ENCODE peak calls at places on chromosomes 13 and 19, in seven cellular contexts. U is fibroblast of the aortic adventitia; T is activated gamma-delta T cell treated with anti-CD3 and anti-CD28 coated beads, Interleukin-2, amount 50 U/mL, for 16 hours; P is fibroblast of pulmonary artery; N is nephron progenitor cell; B is stromal cell of bone marrow; K is posterior vena cava. E is an unnamed sample.

GRCh38 chr13:31060655-31061054 is 101.0 kb downstream of the HSPH1 start:
- DNase-seq in U (no peak), T (no peak), P (no peak), N (no peak), B (no peak), K (no peak), E (no peak)

GRCh38 chr19:35204799-35205732 is 23.5 kb downstream of the FAM187B start:
- DNase-seq in U (no peak), T (no peak), P (no peak), N (no peak), B (no peak), K (no peak), E (no peak)

GRCh38 chr13:98875146-98875729 is 102.6 kb downstream of the DOCK9 start:
- DNase-seq in U (no peak), T (no peak), P (no peak), N (no peak), B (no peak), K (no peak), E (no peak)

GRCh38 chr19:10565028-10565566 is 713 bp downstream of the KRI1 start:
- DNase-seq in U (no peak), T (peak), P (peak), N (peak), B (no peak), K (no peak), E (peak)

GRCh38 chr13:24254151-24254810 is 55.1 kb upstream of the C1QTNF9 start:
- DNase-seq in U (no peak), T (no peak), P (no peak), N (no peak), B (peak), K (no peak), E (no peak)

GRCh38 chr13:100566543-100566942 is 22.0 kb downstream of the GGACT start:
- DNase-seq in U (no peak), T (no peak), P (no peak), N (no peak), B (no peak), K (no peak), E (no peak)

GRCh38 chr13:35830850-35831450 is 300.2 kb downstream of the DCLK1 start:
- DNase-seq in U (no peak), T (no peak), P (no peak), N (no peak), B (no peak), K (no peak), E (no peak)

GRCh38 chr13:49185264-49185663 is 34.9 kb upstream of the MLNR start:
- DNase-seq in U (no peak), T (no peak), P (no peak), N (no peak), B (no peak), K (no peak), E (no peak)

GRCh38 chr19:43651758-43652545 is 12.3 kb upstream of the CADM4 start:
- DNase-seq in U (peak), T (no peak), P (peak), N (peak), B (peak), K (no peak), E (peak)

GRCh38 chr13:70634893-70635292 is 526.6 kb upstream of the KLHL1 start:
- DNase-seq in U (no peak), T (no peak), P (no peak), N (no peak), B (no peak), K (no peak), E (no peak)

GRCh38 chr13:99974939-99975561 is 3.5 kb upstream of the ZIC5 start:
- DNase-seq in U (no peak), T (no peak), P (no peak), N (no peak), B (no peak), K (no peak), E (no peak)

GRCh38 chr13:50365300-50365682 is 350.0 kb downstream of the KCNRG start:
- DNase-seq in U (no peak), T (no peak), P (peak), N (no peak), B (no peak), K (no peak), E (no peak)

GRCh38 chr19:29507081-29507860 is 18.5 kb upstream of the VSTM2B start:
- DNase-seq in U (no peak), T (no peak), P (no peak), N (no peak), B (no peak), K (peak), E (no peak)

GRCh38 chr13:110070511-110071120 is 236.3 kb downstream of the COL4A1 start:
- DNase-seq in U (peak), T (no peak), P (peak), N (no peak), B (peak), K (no peak), E (no peak)

GRCh38 chr19:35592226-35592625 is 6.3 kb downstream of the PMIS2 start:
- DNase-seq in U (peak), T (no peak), P (peak), N (peak), B (peak), K (no peak), E (no peak)

GRCh38 chr13:74274946-74275345 is 140.7 kb upstream of the KLF12 start:
- DNase-seq in U (no peak), T (no peak), P (no peak), N (no peak), B (no peak), K (no peak), E (no peak)

GRCh38 chr19:41478875-41479756 is 36.2 kb downstream of the ERICH4 start:
- DNase-seq in U (peak), T (no peak), P (peak), N (no peak), B (no peak), K (no peak), E (no peak)

GRCh38 chr13:43804461-43805070 is 17.8 kb upstream of the ENOX1 start:
- DNase-seq in U (peak), T (no peak), P (peak), N (no peak), B (peak), K (no peak), E (peak)

GRCh38 chr19:49567722-49568454 is 12.5 kb downstream of the NOSIP start:
- DNase-seq in U (peak), T (peak), P (no peak), N (no peak), B (no peak), K (no peak), E (no peak)

GRCh38 chr13:43878897-43879322 is 630 bp downstream of the CCDC122 start:
- DNase-seq in U (peak), T (peak), P (peak), N (no peak), B (peak), K (peak), E (peak)

GRCh38 chr19:3183721-3184641 is 1.7 kb upstream of the NCLN start:
- DNase-seq in U (no peak), T (no peak), P (no peak), N (no peak), B (no peak), K (no peak), E (no peak)

GRCh38 chr19:51375504-51376221 is 3.2 kb upstream of the NKG7 start:
- DNase-seq in U (no peak), T (no peak), P (no peak), N (no peak), B (no peak), K (no peak), E (no peak)

GRCh38 chr13:97414392-97414791 is 19.6 kb upstream of the RAP2A start:
- DNase-seq in U (no peak), T (no peak), P (no peak), N (no peak), B (no peak), K (no peak), E (no peak)

GRCh38 chr13:51556740-51557139 is 27.5 kb upstream of the WDFY2 start:
- DNase-seq in U (no peak), T (no peak), P (no peak), N (no peak), B (no peak), K (no peak), E (no peak)

GRCh38 chr13:19772306-19772705 is 10.4 kb downstream of the PSPC1 start:
- DNase-seq in U (no peak), T (no peak), P (no peak), N (no peak), B (no peak), K (no peak), E (no peak)

GRCh38 chr13:40812102-40812501 is 22.7 kb downstream of the SLC25A15 start:
- DNase-seq in U (no peak), T (no peak), P (no peak), N (no peak), B (no peak), K (no peak), E (no peak)

GRCh38 chr13:28707629-28708427 is 10.9 kb downstream of the SLC46A3 start:
- DNase-seq in U (peak), T (no peak), P (peak), N (no peak), B (peak), K (no peak), E (no peak)

GRCh38 chr19:7831452-7831851 is 1.4 kb downstream of the EVI5L start:
- DNase-seq in U (peak), T (no peak), P (peak), N (peak), B (peak), K (no peak), E (peak)

GRCh38 chr13:95627590-95627989 is 16.9 kb downstream of the DZIP1 start:
- DNase-seq in U (peak), T (no peak), P (peak), N (no peak), B (no peak), K (no peak), E (no peak)

GRCh38 chr13:49098771-49099512 is 121.2 kb upstream of the MLNR start:
- DNase-seq in U (peak), T (no peak), P (peak), N (no peak), B (no peak), K (no peak), E (no peak)

GRCh38 chr19:15702590-15702930 is 25.3 kb upstream of the OR10H2 start:
- DNase-seq in U (peak), T (no peak), P (peak), N (no peak), B (no peak), K (peak), E (no peak)

GRCh38 chr13:114222461-114222968 is 12.2 kb upstream of the CDC16 start:
- DNase-seq in U (peak), T (no peak), P (peak), N (no peak), B (no peak), K (no peak), E (no peak)

GRCh38 chr13:58712191-58712590 is 1080.6 kb downstream of the PCDH17 start:
- DNase-seq in U (no peak), T (no peak), P (no peak), N (peak), B (no peak), K (no peak), E (no peak)

GRCh38 chr19:34481861-34482379 is 362 bp downstream of the WTIP start:
- DNase-seq in U (peak), T (no peak), P (peak), N (no peak), B (peak), K (peak), E (no peak)

GRCh38 chr13:39269004-39269403 is 230.7 kb downstream of the NHLRC3 start:
- DNase-seq in U (no peak), T (no peak), P (no peak), N (no peak), B (no peak), K (no peak), E (no peak)

GRCh38 chr13:59906413-59907027 is 257.2 kb downstream of the DIAPH3 start:
- DNase-seq in U (peak), T (no peak), P (peak), N (peak), B (peak), K (no peak), E (peak)

GRCh38 chr13:51587372-51587771 is 3.1 kb downstream of the WDFY2 start:
- DNase-seq in U (no peak), T (no peak), P (no peak), N (no peak), B (no peak), K (no peak), E (no peak)

GRCh38 chr13:23372264-23372905 is 61.1 kb downstream of the SACS start:
- DNase-seq in U (peak), T (no peak), P (peak), N (no peak), B (no peak), K (no peak), E (no peak)

GRCh38 chr13:94825507-94825906 is 113.2 kb upstream of the SOX21 start:
- DNase-seq in U (peak), T (no peak), P (peak), N (no peak), B (no peak), K (peak), E (no peak)